ENCODE peak calls at places on chromosomes 2 and 18, in nine cellular contexts. T is CD4-positive, alpha-beta memory T cell; S is left lung; C is psoas muscle; F is gastrocnemius medialis; Z is hepatocyte; H is HCT116; K is neuronal stem cell; J is transverse colon. I is an unnamed sample. For H3K27me3, the result is how much of the 10 kb centered on the place peaks cover.

GRCh38 chr2:227821043-227821942 is 7.7 kb downstream of the CCL20 start:
- DNase-seq in F (no peak), K (no peak), S (no peak), T (no peak), H (peak), Z (peak), J (peak), C (no peak), I (peak)

GRCh38 chr2:101873543-101873942 is 118.2 kb upstream of the IL1R2 start:
- DNase-seq in J (no peak), Z (no peak), K (no peak), C (no peak), H (no peak), T (no peak), S (no peak), F (no peak), I (no peak)

GRCh38 chr2:127404466-127405251 is 13.6 kb upstream of the PROC start:
- DNase-seq in H (no peak), T (no peak), S (no peak), J (no peak), K (no peak), F (no peak), Z (no peak), C (no peak), I (no peak)

GRCh38 chr2:16260041-16260440 is 319.7 kb downstream of the MYCN start:
- DNase-seq in J (no peak), K (no peak), F (no peak), H (no peak), Z (peak), T (no peak), S (no peak), C (no peak), I (no peak)

GRCh38 chr2:230987137-230988020 is 8.5 kb upstream of the SPATA3 start:
- DNase-seq in Z (peak), K (peak), C (peak), J (peak), H (peak), T (peak), S (peak), F (peak), I (peak)

GRCh38 chr18:50113726-50114125 is 81.2 kb downstream of the MYO5B start:
- DNase-seq in C (no peak), J (no peak), S (no peak), Z (no peak), T (no peak), H (no peak), F (no peak), K (no peak), I (no peak)

GRCh38 chr18:46104128-46104911 is at the start of gene HAUS1:
- DNase-seq in K (peak), F (peak), S (peak), T (peak), J (peak), C (peak), H (peak), Z (peak), I (peak)

GRCh38 chr18:22822024-22822423 is 111.1 kb upstream of the RBBP8 start:
- DNase-seq in F (no peak), J (no peak), H (peak), T (no peak), K (peak), S (no peak), C (no peak), Z (no peak), I (peak)

GRCh38 chr2:20972110-20972509 is 71.8 kb downstream of the APOB start:
- DNase-seq in K (no peak), C (no peak), T (no peak), F (no peak), J (no peak), Z (no peak), S (no peak), H (no peak), I (no peak)

GRCh38 chr2:26568076-26568890 is 72.9 kb downstream of the CIB4 start:
- DNase-seq in Z (no peak), S (no peak), J (no peak), H (no peak), K (no peak), T (no peak), C (no peak), F (no peak), I (no peak)

GRCh38 chr2:41709702-41710599 is 337.9 kb upstream of the PKDCC start:
- DNase-seq in F (no peak), J (no peak), Z (no peak), T (no peak), C (no peak), H (no peak), K (no peak), S (no peak), I (no peak)

GRCh38 chr2:46252891-46253659 is 44.1 kb upstream of the EPAS1 start:
- DNase-seq in F (no peak), Z (peak), T (no peak), S (no peak), C (no peak), J (no peak), H (peak), K (no peak), I (peak)

GRCh38 chr2:107094450-107094986 is 208.6 kb upstream of the ST6GAL2 start:
- DNase-seq in T (no peak), Z (no peak), S (no peak), K (no peak), C (no peak), F (no peak), H (no peak), J (no peak), I (no peak)

GRCh38 chr2:86069091-86069685 is 36.5 kb downstream of the POLR1A start:
- DNase-seq in C (no peak), Z (no peak), S (no peak), H (no peak), T (no peak), K (no peak), J (no peak), F (peak), I (no peak)

GRCh38 chr2:116706381-116706780 is 1108.1 kb upstream of the DDX18 start:
- DNase-seq in J (no peak), K (no peak), T (no peak), F (no peak), S (no peak), C (no peak), H (no peak), Z (no peak), I (no peak)

GRCh38 chr18:26468931-26469340 is 79.4 kb downstream of the KCTD1 start:
- DNase-seq in S (no peak), Z (peak), C (no peak), K (no peak), J (peak), F (no peak), H (no peak), T (no peak), I (no peak)

GRCh38 chr2:44230378-44230777 is 44.9 kb upstream of the SLC3A1 start:
- DNase-seq in S (no peak), J (no peak), C (no peak), F (no peak), T (no peak), H (no peak), K (peak), Z (no peak), I (no peak)

GRCh38 chr18:36337679-36338419 is 40.3 kb downstream of the FHOD3 start:
- DNase-seq in T (no peak), J (no peak), S (no peak), K (no peak), Z (no peak), H (no peak), C (no peak), F (no peak), I (no peak)

GRCh38 chr2:70785137-70785911 is 5.1 kb downstream of the FIGLA start:
- DNase-seq in Z (peak), J (no peak), S (no peak), K (peak), H (peak), F (no peak), T (peak), C (no peak), I (peak)

GRCh38 chr2:109032229-109032800 is 43.3 kb upstream of the EDAR start:
- DNase-seq in J (no peak), C (no peak), K (no peak), F (no peak), Z (no peak), T (no peak), H (no peak), S (no peak), I (no peak)

GRCh38 chr2:30662268-30663131 is 144.7 kb downstream of the CAPN13 start:
- DNase-seq in T (no peak), C (no peak), H (no peak), J (peak), Z (peak), S (no peak), K (no peak), F (no peak), I (peak)

GRCh38 chr18:76416935-76417334 is 78.1 kb downstream of the ZNF516 start:
- DNase-seq in T (no peak), K (no peak), F (peak), C (peak), J (peak), Z (no peak), H (no peak), S (no peak), I (no peak)

GRCh38 chr2:31888550-31888949 is 122.3 kb downstream of the MEMO1 start:
- DNase-seq in F (no peak), K (no peak), H (no peak), C (no peak), T (no peak), Z (no peak), S (no peak), J (no peak), I (no peak)

GRCh38 chr2:201269764-201270163 is 9.4 kb downstream of the CASP8 start:
- DNase-seq in J (no peak), C (no peak), T (no peak), K (no peak), Z (no peak), F (no peak), S (no peak), H (no peak), I (no peak)

GRCh38 chr18:10274327-10274726 is 180.1 kb upstream of the APCDD1 start:
- DNase-seq in F (no peak), Z (no peak), J (no peak), S (no peak), T (no peak), K (no peak), C (no peak), H (no peak), I (no peak)
- H3K4me3 ChIP-seq in F (no peak), Z (no peak), J (no peak), S (no peak), T (no peak), K (no peak), C (no peak), H (no peak), I (no peak)

GRCh38 chr18:6960124-6960523 is 157.5 kb downstream of the LAMA1 start:
- DNase-seq in T (no peak), J (no peak), K (no peak), F (no peak), S (no peak), Z (no peak), H (no peak), C (no peak), I (no peak)

GRCh38 chr18:6960656-6961055 is 156.9 kb downstream of the LAMA1 start:
- DNase-seq in H (no peak), S (no peak), Z (no peak), J (no peak), C (no peak), T (no peak), K (no peak), F (no peak), I (no peak)

GRCh38 chr18:6959110-6959509 is 158.5 kb downstream of the LAMA1 start:
- DNase-seq in S (no peak), K (no peak), T (no peak), Z (no peak), C (no peak), J (no peak), F (no peak), H (no peak), I (no peak)

GRCh38 chr18:6962571-6963451 is 154.8 kb downstream of the LAMA1 start:
- DNase-seq in S (no peak), C (no peak), F (no peak), T (no peak), Z (no peak), K (no peak), H (no peak), J (no peak), I (no peak)

DNA sequence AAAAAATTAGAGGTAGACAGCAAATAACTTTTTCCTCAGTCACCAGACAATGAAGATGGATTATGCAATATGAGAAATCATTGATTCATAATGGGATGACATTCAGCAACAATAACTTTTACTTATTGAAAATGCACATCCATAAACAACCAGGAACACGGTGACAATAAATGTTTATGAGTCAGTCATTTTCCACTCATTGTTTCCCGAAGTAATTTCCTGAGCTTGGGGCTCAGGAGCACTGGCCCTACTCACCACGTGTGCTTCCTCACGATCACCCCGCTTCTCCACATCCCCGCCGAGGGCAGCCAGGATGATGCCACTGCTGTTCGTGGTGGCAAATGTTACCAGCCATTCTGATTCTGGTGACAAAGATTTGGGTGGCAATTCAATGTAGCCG is 156.3 kb downstream of the LAMA1 start:
- DNase-seq in S (no peak), Z (no peak), J (no peak), F (no peak), C (no peak), T (no peak), H (no peak), K (no peak), I (no peak)
- H3K27me3 ChIP-seq in S (under half), Z (under half), J (under half), F (under half), C (under half), T (under half), H (under half), K (under half), I (under half)

DNA sequence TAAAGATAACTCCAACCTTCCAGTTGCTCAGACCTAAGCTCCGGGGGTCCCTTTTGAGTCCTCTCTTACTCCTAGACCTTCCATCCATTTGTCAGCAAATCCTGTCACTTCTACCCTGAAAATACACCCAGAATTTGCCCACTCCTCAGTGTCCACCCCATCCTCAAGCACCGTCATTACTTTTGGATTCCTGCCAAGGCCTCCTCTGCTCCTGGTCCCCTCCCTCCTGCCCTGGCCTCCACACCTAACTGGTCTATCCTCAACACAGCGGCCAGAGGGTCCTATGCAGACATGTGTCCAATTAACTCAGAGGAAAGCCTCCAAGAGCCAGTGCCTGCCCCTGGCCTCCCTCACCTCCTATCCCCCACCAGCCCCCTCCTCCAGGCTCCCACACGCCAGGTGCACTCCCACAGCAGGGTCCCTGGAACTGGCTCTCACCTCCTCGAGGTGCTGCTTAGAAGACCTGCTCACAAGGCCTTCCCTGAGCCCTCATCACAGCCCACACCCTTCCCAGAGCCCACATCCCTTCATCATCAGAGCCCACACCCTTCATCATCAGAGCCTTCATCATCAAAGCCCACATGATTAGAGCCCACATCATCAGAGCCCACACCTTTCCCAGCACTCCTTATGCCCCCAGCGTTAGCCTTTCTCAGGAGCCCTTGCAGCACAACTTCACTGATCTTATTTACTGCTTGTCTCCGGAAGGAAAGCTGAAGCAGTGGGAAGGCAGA is 20.4 kb downstream of the FAM178B start:
- DNase-seq in H (no peak), Z (no peak), K (no peak), T (no peak), F (no peak), J (no peak), C (no peak), S (no peak), I (no peak)
- H3K4me3 ChIP-seq in H (no peak), Z (no peak), K (no peak), T (no peak), F (no peak), J (no peak), C (no peak), S (no peak), I (no peak)

DNA sequence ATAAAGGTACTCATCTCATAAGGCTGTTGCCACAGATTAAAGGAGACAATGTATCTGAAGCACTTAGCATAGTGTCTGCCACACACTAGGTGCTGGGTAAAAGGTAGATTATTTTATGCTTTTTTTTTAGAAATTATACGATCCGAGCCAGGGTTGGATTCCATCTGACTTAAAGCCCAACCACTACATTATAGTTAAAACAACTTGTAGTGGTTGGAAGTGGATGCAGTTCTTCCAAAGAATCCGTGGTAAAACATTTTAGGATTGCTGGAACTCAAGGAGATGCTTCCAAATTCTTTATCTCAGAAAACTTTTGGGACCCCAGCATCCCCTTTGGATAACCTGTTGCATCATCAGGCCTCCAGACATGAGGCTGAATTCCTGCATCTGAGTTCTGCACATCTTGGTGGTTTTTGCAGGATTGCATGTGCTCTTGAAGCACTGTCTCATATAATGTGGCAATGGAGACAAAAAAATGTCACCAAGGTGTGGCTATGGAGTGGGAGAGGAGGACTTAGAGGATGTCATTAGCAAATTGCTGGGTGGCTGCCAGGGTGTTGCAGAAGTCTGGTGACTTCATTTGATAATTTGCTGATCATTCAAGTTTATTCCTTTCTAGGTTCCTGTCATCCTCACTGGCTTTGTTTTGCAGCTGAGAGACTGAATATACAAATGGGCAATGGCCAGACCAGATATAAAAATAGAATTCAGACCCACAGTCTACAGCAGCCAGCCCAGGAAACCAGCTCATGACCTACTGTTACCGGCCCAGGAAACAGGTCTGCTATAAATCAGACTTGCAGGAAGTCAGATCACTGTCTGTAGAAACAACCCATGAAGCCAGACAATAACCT is 207.8 kb downstream of the BCL2 start:
- DNase-seq in J (no peak), F (peak), H (no peak), T (no peak), K (no peak), Z (no peak), S (no peak), C (no peak), I (no peak)
- H3K27me3 ChIP-seq in J (under half), F (under half), H (under half), T (under half), K (under half), Z (under half), S (under half), C (under half), I (under half)

GRCh38 chr2:7400628-7401027 is 483.4 kb downstream of the RNF144A start:
- DNase-seq in F (no peak), Z (no peak), K (no peak), H (no peak), J (no peak), T (no peak), S (no peak), C (no peak), I (no peak)
- H3K4me3 ChIP-seq in F (no peak), Z (no peak), K (no peak), H (no peak), J (no peak), T (no peak), S (no peak), C (no peak), I (no peak)

DNA sequence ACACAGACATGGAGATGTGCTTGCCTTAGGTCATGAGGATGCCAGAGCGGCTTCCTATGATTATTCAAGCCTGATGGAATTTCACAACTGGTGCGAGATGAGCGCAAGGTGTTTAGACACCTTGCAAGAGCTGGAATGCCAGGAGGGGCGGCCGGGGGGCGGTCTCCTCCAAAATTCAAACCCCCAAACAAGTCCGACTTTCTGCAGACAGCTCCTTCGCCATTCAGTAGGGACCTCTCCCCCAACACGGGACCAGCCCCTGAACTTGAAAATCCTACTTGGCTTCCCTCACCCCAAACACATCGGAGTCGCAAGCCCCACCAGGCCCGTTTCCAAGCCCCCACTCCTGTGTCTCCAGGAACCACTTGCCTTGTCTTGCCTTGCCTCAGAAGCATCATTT is 64.8 kb upstream of the ID2 start:
- DNase-seq in K (no peak), C (no peak), T (no peak), J (no peak), Z (no peak), S (no peak), H (no peak), F (no peak), I (no peak)
- H3K27me3 ChIP-seq in K (under half), C (under half), T (under half), J (under half), Z (under half), S (under half), H (under half), F (under half), I (under half)

DNA sequence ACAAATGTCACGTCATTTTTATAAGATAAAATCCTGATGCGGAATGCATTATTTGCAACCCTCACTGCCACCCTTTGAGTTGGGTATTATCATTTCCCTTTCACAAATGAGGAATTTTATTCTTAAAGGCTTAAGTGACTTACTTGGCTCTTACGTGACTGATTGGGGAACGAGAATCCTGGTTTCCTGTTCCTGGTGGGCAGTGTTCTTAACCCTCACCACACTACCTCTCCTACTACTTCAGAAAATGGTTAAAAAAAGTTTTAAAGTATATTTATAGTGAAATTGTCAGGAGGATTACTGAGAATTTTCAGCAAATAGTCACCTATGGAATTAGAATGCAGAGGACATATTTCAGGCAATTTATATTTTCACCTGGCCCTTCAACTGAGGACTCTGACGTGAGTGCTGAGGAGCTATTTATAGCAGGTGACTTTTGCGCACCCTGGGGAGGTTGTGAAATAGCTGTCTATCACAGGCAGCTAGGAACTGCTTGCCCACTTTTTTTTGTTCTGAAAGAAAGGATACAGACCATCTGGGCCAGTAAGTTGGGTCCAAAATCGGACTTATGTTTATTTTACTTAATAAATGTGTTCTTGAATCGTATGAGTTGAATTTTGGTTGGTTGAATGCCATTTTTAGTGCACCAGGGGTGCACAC is 18.7 kb upstream of the RASGRP3 start:
- DNase-seq in C (peak), F (peak), J (no peak), Z (peak), H (no peak), K (no peak), S (no peak), T (no peak), I (peak)
- H3K4me3 ChIP-seq in C (peak), F (peak), J (no peak), Z (no peak), H (no peak), K (no peak), S (no peak), T (no peak), I (no peak)